ENCODE peak calls at places on chromosomes 2 and 18, in six cellular contexts. H is smooth muscle cell of the brain vasculature, E is GM04503, A is PC-9, G is astrocyte of the spinal cord, W is activated B cell treated with CpG ODN at 0.5 μM for 24 hours. Q is an unnamed sample.

GRCh38 chr2:127662937-127663565 is 12.3 kb downstream of the LIMS2 start:
- DNase-seq in W (no peak), A (no peak), E (no peak), H (no peak), G (no peak), Q (no peak)

GRCh38 chr18:61333746-61334490 is 688 bp downstream of the CDH20 start:
- DNase-seq in E (no peak), H (no peak), G (peak), A (no peak), W (no peak), Q (no peak)

GRCh38 chr2:98835831-98836385 is 100.1 kb downstream of the CRACDL start:
- DNase-seq in A (no peak), G (no peak), E (no peak), H (no peak), W (no peak), Q (no peak)

GRCh38 chr2:237432484-237433092 is 18.6 kb upstream of the COL6A3 start:
- DNase-seq in G (peak), W (no peak), E (no peak), A (peak), H (no peak), Q (no peak)

GRCh38 chr2:239828192-239828972 is 196.8 kb downstream of the NDUFA10 start:
- DNase-seq in E (no peak), W (no peak), A (no peak), H (no peak), G (no peak), Q (no peak)

GRCh38 chr2:67625671-67626070 is 228.5 kb downstream of the ETAA1 start:
- DNase-seq in G (peak), E (peak), H (no peak), A (no peak), W (no peak), Q (no peak)

GRCh38 chr2:236916181-236916580 is 169.5 kb upstream of the COPS8 start:
- DNase-seq in W (no peak), A (no peak), G (no peak), H (no peak), E (no peak), Q (no peak)

GRCh38 chr2:127573771-127574170 is 38.3 kb downstream of the MYO7B start:
- DNase-seq in W (no peak), A (no peak), E (no peak), G (no peak), H (no peak), Q (no peak)

GRCh38 chr2:86592547-86593230 is 29.4 kb upstream of the CHMP3 start:
- DNase-seq in W (no peak), E (no peak), A (no peak), H (no peak), G (no peak), Q (no peak)

GRCh38 chr18:36389811-36390581 is 92.5 kb downstream of the FHOD3 start:
- DNase-seq in W (no peak), A (no peak), E (no peak), H (no peak), G (no peak), Q (no peak)

GRCh38 chr18:31603335-31603734 is 11.7 kb downstream of the TTR start:
- DNase-seq in A (no peak), H (no peak), G (peak), W (no peak), E (no peak), Q (no peak)

GRCh38 chr2:192243488-192243887 is 48.8 kb upstream of the TMEFF2 start:
- DNase-seq in W (no peak), A (no peak), G (peak), H (peak), E (peak), Q (no peak)

GRCh38 chr2:191688934-191689695 is 11.2 kb downstream of the NABP1 start:
- DNase-seq in G (peak), A (peak), H (no peak), W (no peak), E (peak), Q (no peak)

GRCh38 chr2:235533616-235534385 is 40.0 kb downstream of the AGAP1 start:
- DNase-seq in E (no peak), A (no peak), G (no peak), H (no peak), W (no peak), Q (no peak)

GRCh38 chr2:65281626-65282351 is 54.2 kb downstream of the ACTR2 start:
- DNase-seq in H (no peak), A (no peak), E (no peak), W (no peak), G (no peak), Q (no peak)

GRCh38 chr2:49241506-49241905 is 87.2 kb upstream of the FSHR start:
- DNase-seq in A (no peak), W (no peak), G (no peak), H (no peak), E (no peak), Q (no peak)

GRCh38 chr2:143246815-143247744 is 117.9 kb downstream of the ARHGAP15 start:
- DNase-seq in G (no peak), E (no peak), A (no peak), H (no peak), W (no peak), Q (no peak)

GRCh38 chr18:56066524-56067215 is 478.7 kb upstream of the TCF4 start:
- DNase-seq in H (no peak), G (no peak), W (no peak), E (no peak), A (no peak), Q (no peak)

GRCh38 chr2:21428754-21429153 is 305.0 kb downstream of the TDRD15 start:
- DNase-seq in A (no peak), H (no peak), E (no peak), W (no peak), G (no peak), Q (no peak)

GRCh38 chr2:33497177-33497787 is 20.8 kb downstream of the RASGRP3 start:
- DNase-seq in H (no peak), E (no peak), G (no peak), A (no peak), W (no peak), Q (no peak)

GRCh38 chr2:21860913-21861312 is 737.1 kb downstream of the TDRD15 start:
- DNase-seq in A (no peak), H (no peak), E (no peak), G (no peak), W (no peak), Q (no peak)

GRCh38 chr2:225010804-225011203 is 31.5 kb downstream of the DOCK10 start:
- DNase-seq in A (peak), E (peak), W (no peak), G (peak), H (peak), Q (peak)

GRCh38 chr2:186848873-186849578 is at the start of gene ZSWIM2:
- DNase-seq in H (peak), W (no peak), G (peak), A (no peak), E (peak), Q (no peak)

GRCh38 chr2:128793414-128793813 is 474.7 kb upstream of the HS6ST1 start:
- DNase-seq in E (no peak), G (no peak), A (no peak), H (no peak), W (no peak), Q (no peak)

GRCh38 chr2:88865801-88866353 is 174.4 kb downstream of the RPIA start:
- DNase-seq in G (no peak), E (no peak), H (no peak), W (no peak), A (no peak), Q (no peak)

GRCh38 chr2:134727385-134727784 is 8.6 kb upstream of the TMEM163 start:
- DNase-seq in H (no peak), G (peak), E (no peak), W (no peak), A (peak), Q (no peak)

GRCh38 chr2:219664958-219665357 is 37.5 kb downstream of the SLC4A3 start:
- DNase-seq in E (no peak), A (no peak), G (no peak), W (no peak), H (no peak), Q (no peak)

GRCh38 chr2:240384711-240385450 is 50.6 kb upstream of the GPC1 start:
- DNase-seq in A (no peak), G (no peak), W (no peak), H (no peak), E (no peak), Q (no peak)

GRCh38 chr18:77081387-77081773 is 51.2 kb downstream of the MBP start:
- DNase-seq in E (no peak), A (no peak), G (peak), W (no peak), H (no peak), Q (no peak)

GRCh38 chr2:188609321-188610049 is 317.8 kb downstream of the GULP1 start:
- DNase-seq in W (no peak), H (no peak), E (no peak), G (peak), A (no peak), Q (no peak)

GRCh38 chr2:5560981-5561380 is 131.2 kb upstream of the SOX11 start:
- DNase-seq in G (peak), H (peak), E (no peak), W (no peak), A (no peak), Q (no peak)

GRCh38 chr2:105926960-105927678 is 182.4 kb downstream of the NCK2 start:
- DNase-seq in G (no peak), H (no peak), A (peak), W (no peak), E (no peak), Q (no peak)

GRCh38 chr2:75064691-75065396 is 106.4 kb downstream of the POLE4 start:
- DNase-seq in W (peak), H (no peak), A (peak), E (no peak), G (peak), Q (no peak)

GRCh38 chr2:217611626-217612127 is 391.1 kb downstream of the TNS1 start:
- DNase-seq in E (no peak), H (no peak), W (no peak), A (no peak), G (no peak), Q (no peak)

GRCh38 chr18:23380001-23380550 is 73.0 kb upstream of the RIOK3 start:
- DNase-seq in G (peak), E (no peak), H (no peak), W (no peak), A (peak), Q (no peak)

GRCh38 chr2:2647156-2647555 is 316.1 kb upstream of the MYT1L start:
- DNase-seq in W (no peak), E (no peak), A (no peak), G (peak), H (no peak), Q (peak)

Q was measured in Panc1.